ENCODE peak calls at places on chromosomes 13 and 19, in eight cellular contexts. D, A, K, U, Q, H, P and N are unnamed samples.

GRCh38 chr13:95643814-95644598 is 500 bp downstream of the DZIP1 start:
- DNase-seq in D (no peak), A (no peak), K (no peak), U (no peak), Q (no peak), H (no peak), P (peak; percentile 31), N (no peak)

GRCh38 chr19:940591-941291 is 14.9 kb downstream of the ARID3A start:
- DNase-seq in D (peak; percentile 66), A (no peak), K (peak; percentile 50), U (peak; percentile 90), Q (peak; percentile 72), H (peak; percentile 49), P (peak; percentile 42), N (no peak)

GRCh38 chr13:44004881-44005280 is 125.2 kb downstream of the LACC1 start:
- DNase-seq in D (peak; percentile 62), A (peak; percentile 33), K (no peak), U (no peak), Q (no peak), H (peak; percentile 23), P (peak; percentile 67), N (no peak)

GRCh38 chr19:54325194-54325621 is 12.2 kb upstream of the LILRA5 start:
- DNase-seq in D (peak; percentile 71), A (peak; percentile 3), K (peak; percentile 56), U (peak; percentile 34), Q (no peak), H (no peak), P (peak; percentile 38), N (peak; percentile 73)

GRCh38 chr13:24165746-24166145 is 5.2 kb downstream of the SPATA13 start:
- DNase-seq in D (no peak), A (peak; percentile 52), K (no peak), U (no peak), Q (no peak), H (no peak), P (peak; percentile 70), N (no peak)

GRCh38 chr13:20518652-20519051 is 7.0 kb downstream of the CRYL1 start:
- DNase-seq in D (no peak), A (no peak), K (no peak), U (no peak), Q (no peak), H (no peak), P (peak; percentile 37), N (no peak)

GRCh38 chr19:35896643-35897040 is 3.7 kb downstream of the NFKBID start:
- DNase-seq in D (no peak), A (no peak), K (no peak), U (no peak), Q (no peak), H (no peak), P (no peak), N (no peak)

GRCh38 chr19:51354742-51355148 is 11.4 kb downstream of the ETFB start:
- DNase-seq in D (no peak), A (no peak), K (no peak), U (no peak), Q (no peak), H (no peak), P (no peak), N (no peak)

GRCh38 chr13:77565635-77566034 is 30.1 kb downstream of the SCEL start:
- DNase-seq in D (peak; percentile 66), A (peak; percentile 6), K (peak; percentile 58), U (no peak), Q (no peak), H (no peak), P (peak; percentile 57), N (peak; percentile 36)

GRCh38 chr13:21671793-21672680 is 1.2 kb downstream of the FGF9 start:
- DNase-seq in D (no peak), A (no peak), K (no peak), U (no peak), Q (no peak), H (no peak), P (no peak), N (no peak)

GRCh38 chr13:42740753-42741152 is 40.6 kb upstream of the FAM216B start:
- DNase-seq in D (peak; percentile 23), A (peak; percentile 21), K (no peak), U (peak; percentile 68), Q (no peak), H (no peak), P (no peak), N (no peak)

GRCh38 chr13:114314074-114314912 is at the start of gene CHAMP1:
- DNase-seq in D (peak; percentile 93), A (peak; percentile 77), K (peak; percentile 98), U (peak; percentile 99), Q (peak; percentile 92), H (peak; percentile 87), P (peak; percentile 95), N (peak; percentile 96)

GRCh38 chr13:66996503-66996902 is 233.6 kb downstream of the PCDH9 start:
- DNase-seq in D (peak; percentile 15), A (no peak), K (no peak), U (no peak), Q (no peak), H (no peak), P (no peak), N (no peak)

GRCh38 chr13:78610381-78610883 is 7.1 kb upstream of the POU4F1 start:
- DNase-seq in D (peak; percentile 20), A (no peak), K (no peak), U (no peak), Q (no peak), H (peak; percentile 6), P (peak; percentile 53), N (no peak)
- TF ChIP-seq CTCF in D (no peak), A (no peak), K (no peak), U (no peak), Q (no peak), H (no peak), P (no peak), N (no peak)

DNA sequence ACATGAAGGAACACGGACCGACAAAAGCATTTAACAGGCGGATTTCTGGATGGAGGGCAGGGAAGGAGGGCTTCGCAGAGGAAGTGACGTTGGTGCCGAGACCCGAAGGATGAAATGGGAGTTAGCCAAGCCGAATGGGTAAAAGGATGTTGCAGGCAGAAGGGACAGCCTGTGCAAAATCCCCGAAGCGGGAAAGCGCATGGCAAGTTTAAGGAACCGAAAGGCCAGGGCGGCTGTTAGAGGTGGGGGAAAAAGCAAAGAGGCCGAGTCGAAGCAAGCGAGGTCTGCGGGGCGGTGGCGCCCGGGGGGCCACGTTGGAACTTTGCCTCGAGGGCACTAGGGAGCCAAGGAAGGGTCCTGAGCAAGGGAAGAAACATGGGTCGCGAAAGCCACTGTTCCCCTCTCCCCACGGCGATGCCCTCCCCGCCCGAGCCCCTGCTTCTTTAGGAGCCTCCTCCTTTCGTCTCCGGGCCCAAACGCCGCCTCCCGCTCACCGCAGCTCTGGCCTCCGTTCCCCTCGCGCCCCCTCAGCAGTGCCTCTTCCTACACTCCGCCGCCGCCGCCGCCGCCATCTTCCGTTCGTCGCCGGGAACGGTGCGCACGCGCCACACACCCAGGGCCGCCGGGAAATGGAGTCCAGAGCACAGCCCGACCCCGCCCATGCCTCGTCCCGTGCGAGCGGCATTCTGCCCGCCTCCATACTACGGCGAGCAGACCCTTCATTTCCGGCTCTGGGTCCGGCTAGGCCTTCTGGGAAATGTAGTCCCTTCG is at the start of gene SYMPK:
- DNase-seq in D (peak; percentile 95), A (peak; percentile 95), K (peak; percentile 99), U (peak; percentile 99), Q (peak; percentile 99), H (peak; percentile 93), P (peak; percentile 97), N (peak; percentile 100)
- TF ChIP-seq CTCF in D (no peak), A (no peak), K (no peak), U (no peak), Q (no peak), H (no peak), P (no peak), N (no peak)

DNA sequence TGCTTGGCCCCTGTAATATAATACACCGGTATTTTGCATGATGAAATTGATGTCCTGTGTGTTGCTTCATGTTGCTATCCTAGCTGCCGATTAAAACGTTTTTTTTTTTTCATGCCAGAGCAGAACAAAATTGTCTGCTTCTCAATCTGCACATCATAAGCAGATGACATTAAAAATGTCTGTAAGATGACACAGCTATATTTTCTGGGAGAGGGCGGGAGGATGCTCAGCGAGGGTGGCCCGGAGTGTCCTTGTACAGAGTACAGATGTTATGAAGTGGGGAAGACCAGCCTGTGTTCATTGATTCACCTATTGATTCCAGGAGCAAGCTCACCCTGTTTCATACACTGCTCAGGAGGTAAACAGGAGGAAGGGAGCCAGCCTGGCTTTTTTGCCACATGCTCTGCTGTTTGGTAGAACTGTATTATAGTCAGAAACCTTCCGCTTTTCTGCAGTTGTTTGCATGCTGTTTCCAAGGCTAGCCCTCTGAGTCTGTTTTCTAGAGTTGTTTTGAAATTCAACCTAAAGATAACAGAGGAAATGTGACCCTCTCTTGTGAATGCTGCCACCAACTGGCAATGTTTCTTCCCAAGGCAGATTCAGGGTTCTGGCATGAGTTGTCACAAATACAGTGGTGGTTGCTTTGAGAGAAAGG is 4.7 kb upstream of the IRS2 start:
- DNase-seq in D (peak; percentile 58), A (no peak), K (no peak), U (no peak), Q (no peak), H (no peak), P (peak; percentile 44), N (no peak)
- TF ChIP-seq CTCF in D (peak; percentile 63), A (peak; percentile 50), K (no peak), U (peak; percentile 47), Q (no peak), H (peak; percentile 38), P (peak; percentile 53), N (peak; percentile 16)

GRCh38 chr13:112777637-112778406 is 88.0 kb downstream of the ATP11A start:
- DNase-seq in D (peak; percentile 2), A (no peak), K (no peak), U (no peak), Q (no peak), H (no peak), P (no peak), N (no peak)
- TF ChIP-seq CTCF in D (no peak), A (no peak), K (no peak), U (no peak), Q (no peak), H (no peak), P (no peak), N (no peak)

GRCh38 chr19:10654610-10655456 is 687 bp downstream of the ILF3 start:
- DNase-seq in D (peak; percentile 59), A (no peak), K (peak; percentile 74), U (peak; percentile 80), Q (no peak), H (no peak), P (no peak), N (peak; percentile 89)

GRCh38 chr19:10653732-10654609 is at the start of gene ILF3:
- DNase-seq in D (peak; percentile 100), A (peak; percentile 100), K (peak; percentile 100), U (peak; percentile 99), Q (peak; percentile 100), H (peak; percentile 100), P (peak; percentile 100), N (peak; percentile 98)

GRCh38 chr19:10653482-10653731 is 739 bp upstream of the ILF3 start:
- DNase-seq in D (no peak), A (no peak), K (no peak), U (no peak), Q (no peak), H (no peak), P (no peak), N (no peak)

GRCh38 chr19:10651821-10652220 is 2.3 kb upstream of the ILF3 start:
- DNase-seq in D (no peak), A (no peak), K (no peak), U (no peak), Q (no peak), H (no peak), P (no peak), N (no peak)

GRCh38 chr19:10655457-10656312 is 1.5 kb downstream of the ILF3 start:
- DNase-seq in D (peak; percentile 39), A (no peak), K (no peak), U (no peak), Q (no peak), H (no peak), P (peak; percentile 25), N (no peak)
- TF ChIP-seq CTCF in D (peak; percentile 26), A (no peak), K (no peak), U (no peak), Q (no peak), H (no peak), P (no peak), N (no peak)

GRCh38 chr13:108895220-108895704 is 265.9 kb downstream of the MYO16 start:
- DNase-seq in D (peak; percentile 88), A (no peak), K (peak; percentile 47), U (no peak), Q (no peak), H (no peak), P (peak; percentile 71), N (no peak)
- TF ChIP-seq CTCF in D (peak; percentile 55), A (peak; percentile 16), K (peak; percentile 27), U (peak; percentile 63), Q (peak; percentile 26), H (peak; percentile 47), P (peak; percentile 46), N (peak; percentile 52)